ENCODE peak calls at places on chromosomes 16 and 17, in five cellular contexts. One of them, this sample, is unnamed.

GRCh38 chr17:2055494-2056220 is 754 bp downstream of the HIC1 start:
- DNase-seq in HFFc6: no peak
- DNase-seq in T47D: no peak
- DNase-seq in iPS DF 19.7: no peak
- DNase-seq in AG04449: no peak
- DNase-seq in this sample: no peak

GRCh38 chr16:65975049-65975708 is 391.3 kb upstream of the CDH5 start:
- DNase-seq in T47D: no peak
- DNase-seq in HFFc6: peak; percentile 77
- DNase-seq in iPS DF 19.7: no peak
- DNase-seq in AG04449: no peak
- DNase-seq in this sample: no peak

GRCh38 chr16:21001262-21001661 is 100.7 kb downstream of the LYRM1 start:
- DNase-seq in T47D: no peak
- DNase-seq in HFFc6: peak; percentile 2
- DNase-seq in AG04449: no peak
- DNase-seq in iPS DF 19.7: no peak
- DNase-seq in this sample: no peak

GRCh38 chr17:72110231-72110952 is 10.4 kb upstream of the SOX9 start:
- DNase-seq in HFFc6: no peak
- DNase-seq in T47D: no peak
- DNase-seq in AG04449: no peak
- DNase-seq in iPS DF 19.7: no peak
- DNase-seq in this sample: no peak

GRCh38 chr16:28241924-28242323 is 30.2 kb upstream of the XPO6 start:
- DNase-seq in AG04449: no peak
- DNase-seq in iPS DF 19.7: no peak
- DNase-seq in HFFc6: no peak
- DNase-seq in T47D: no peak
- DNase-seq in this sample: no peak

GRCh38 chr16:2280461-2280860 is 12.5 kb upstream of the RNPS1 start:
- DNase-seq in T47D: no peak
- DNase-seq in iPS DF 19.7: no peak
- DNase-seq in AG04449: no peak
- DNase-seq in HFFc6: no peak
- DNase-seq in this sample: no peak

GRCh38 chr17:39979865-39980401 is 674 bp upstream of the PSMD3 start:
- DNase-seq in HFFc6: peak; percentile 24
- DNase-seq in T47D: no peak
- DNase-seq in AG04449: no peak
- DNase-seq in iPS DF 19.7: no peak
- DNase-seq in this sample: no peak

GRCh38 chr16:87602005-87602790 is at the start of gene JPH3:
- DNase-seq in AG04449: no peak
- DNase-seq in T47D: no peak
- DNase-seq in HFFc6: no peak
- DNase-seq in iPS DF 19.7: peak; percentile 33
- DNase-seq in this sample: no peak

GRCh38 chr16:56330476-56330875 is 94.9 kb downstream of the AMFR start:
- DNase-seq in T47D: no peak
- DNase-seq in iPS DF 19.7: no peak
- DNase-seq in HFFc6: no peak
- DNase-seq in AG04449: no peak
- DNase-seq in this sample: no peak

GRCh38 chr16:10668322-10669045 is 26.2 kb downstream of the TEKT5 start:
- DNase-seq in HFFc6: no peak
- DNase-seq in AG04449: no peak
- DNase-seq in T47D: no peak
- DNase-seq in iPS DF 19.7: no peak
- DNase-seq in this sample: no peak

GRCh38 chr17:44280383-44280782 is 12.4 kb upstream of the SLC4A1 start:
- DNase-seq in T47D: no peak
- DNase-seq in iPS DF 19.7: no peak
- DNase-seq in AG04449: no peak
- DNase-seq in HFFc6: no peak
- DNase-seq in this sample: no peak

GRCh38 chr17:40075216-40076100 is 12.7 kb downstream of the THRA start:
- DNase-seq in T47D: no peak
- DNase-seq in AG04449: no peak
- DNase-seq in iPS DF 19.7: no peak
- DNase-seq in HFFc6: no peak
- DNase-seq in this sample: peak; percentile 85

GRCh38 chr17:28973414-28973813 is 22.1 kb upstream of the PHF12 start:
- DNase-seq in iPS DF 19.7: no peak
- DNase-seq in AG04449: no peak
- DNase-seq in T47D: no peak
- DNase-seq in HFFc6: peak; percentile 29
- DNase-seq in this sample: no peak

GRCh38 chr17:21015564-21015963 is 27.2 kb downstream of the USP22 start:
- DNase-seq in HFFc6: no peak
- DNase-seq in AG04449: no peak
- DNase-seq in T47D: no peak
- DNase-seq in iPS DF 19.7: no peak
- DNase-seq in this sample: no peak

GRCh38 chr17:40340880-40341807 is 23.4 kb downstream of the GJD3 start:
- DNase-seq in HFFc6: peak; percentile 89
- DNase-seq in AG04449: no peak
- DNase-seq in iPS DF 19.7: no peak
- DNase-seq in T47D: no peak
- DNase-seq in this sample: peak; percentile 87

GRCh38 chr16:65509172-65509571 is 387.3 kb upstream of the CDH11 start:
- DNase-seq in HFFc6: no peak
- DNase-seq in iPS DF 19.7: no peak
- DNase-seq in T47D: no peak
- DNase-seq in AG04449: no peak
- DNase-seq in this sample: no peak

GRCh38 chr16:29844575-29845331 is 18.3 kb downstream of the CDIPT start:
- DNase-seq in iPS DF 19.7: no peak
- DNase-seq in AG04449: no peak
- DNase-seq in HFFc6: no peak
- DNase-seq in T47D: no peak
- DNase-seq in this sample: no peak

GRCh38 chr17:79648181-79648831 is 37.5 kb upstream of the RBFOX3 start:
- DNase-seq in HFFc6: no peak
- DNase-seq in AG04449: no peak
- DNase-seq in T47D: no peak
- DNase-seq in iPS DF 19.7: no peak
- DNase-seq in this sample: peak; percentile 1

GRCh38 chr17:81842725-81843504 is 8.1 kb upstream of the PPP1R27 start:
- DNase-seq in HFFc6: no peak
- DNase-seq in AG04449: no peak
- DNase-seq in iPS DF 19.7: no peak
- DNase-seq in T47D: no peak
- DNase-seq in this sample: no peak

GRCh38 chr16:47228241-47228640 is 84.5 kb upstream of the NETO2 start:
- DNase-seq in iPS DF 19.7: no peak
- DNase-seq in T47D: no peak
- DNase-seq in AG04449: no peak
- DNase-seq in HFFc6: no peak
- DNase-seq in this sample: no peak

GRCh38 chr17:67139784-67140665 is 95.7 kb downstream of the CACNG1 start:
- DNase-seq in HFFc6: peak; percentile 20
- DNase-seq in T47D: no peak
- DNase-seq in AG04449: no peak
- DNase-seq in iPS DF 19.7: peak; percentile 15
- DNase-seq in this sample: no peak

GRCh38 chr17:75272848-75273184 is 1.8 kb upstream of the MIF4GD start:
- DNase-seq in iPS DF 19.7: no peak
- DNase-seq in AG04449: no peak
- DNase-seq in HFFc6: no peak
- DNase-seq in T47D: no peak
- DNase-seq in this sample: no peak

GRCh38 chr17:40071720-40072480 is 9.1 kb downstream of the THRA start:
- DNase-seq in iPS DF 19.7: no peak
- DNase-seq in T47D: no peak
- DNase-seq in HFFc6: no peak
- DNase-seq in AG04449: no peak
- DNase-seq in this sample: peak; percentile 88

GRCh38 chr16:278863-279366 is 1.5 kb upstream of the ARHGDIG start:
- DNase-seq in T47D: no peak
- DNase-seq in AG04449: no peak
- DNase-seq in iPS DF 19.7: no peak
- DNase-seq in HFFc6: peak; percentile 22
- DNase-seq in this sample: no peak

GRCh38 chr16:28875134-28876015 is 2.9 kb upstream of the ATP2A1 start:
- DNase-seq in T47D: no peak
- DNase-seq in iPS DF 19.7: no peak
- DNase-seq in HFFc6: no peak
- DNase-seq in AG04449: no peak
- DNase-seq in this sample: no peak

GRCh38 chr17:56751145-56751743 is 82.5 kb downstream of the C17orf67 start:
- DNase-seq in T47D: no peak
- DNase-seq in AG04449: no peak
- DNase-seq in HFFc6: peak; percentile 22
- DNase-seq in iPS DF 19.7: no peak
- DNase-seq in this sample: no peak

GRCh38 chr17:3981455-3981854 is 17.2 kb upstream of the ATP2A3 start:
- DNase-seq in HFFc6: no peak
- DNase-seq in T47D: no peak
- DNase-seq in AG04449: no peak
- DNase-seq in iPS DF 19.7: no peak
- DNase-seq in this sample: no peak

GRCh38 chr17:20263595-20263994 is 203.7 kb downstream of the LGALS9B start:
- DNase-seq in HFFc6: no peak
- DNase-seq in AG04449: no peak
- DNase-seq in iPS DF 19.7: no peak
- DNase-seq in T47D: no peak
- DNase-seq in this sample: no peak